ENCODE peak calls at places on chromosomes 13 and 19, in ten cellular contexts. One of them, this sample, is unnamed.

GRCh38 chr13:41457589-41458186 is 338 bp downstream of the RGCC start:
- DNase-seq in colonic mucosa: peak
- DNase-seq in B cell: peak
- DNase-seq in CD8-positive, alpha-beta T cell: no peak
- DNase-seq in uterus: no peak
- DNase-seq in neural progenitor cell: no peak
- DNase-seq in left lung: no peak
- DNase-seq in AG09309: no peak
- DNase-seq in HFFc6: no peak
- DNase-seq in MCF 10A: no peak
- DNase-seq in this sample: no peak

GRCh38 chr13:35994131-35994966 is 136.8 kb downstream of the DCLK1 start:
- DNase-seq in colonic mucosa: no peak
- DNase-seq in B cell: no peak
- DNase-seq in CD8-positive, alpha-beta T cell: no peak
- DNase-seq in uterus: peak
- DNase-seq in neural progenitor cell: no peak
- DNase-seq in left lung: no peak
- DNase-seq in AG09309: peak
- DNase-seq in HFFc6: peak
- DNase-seq in MCF 10A: peak
- DNase-seq in this sample: peak

GRCh38 chr13:100497394-100497793 is 91.2 kb downstream of the GGACT start:
- DNase-seq in colonic mucosa: no peak
- DNase-seq in B cell: no peak
- DNase-seq in CD8-positive, alpha-beta T cell: no peak
- DNase-seq in uterus: no peak
- DNase-seq in neural progenitor cell: no peak
- DNase-seq in left lung: no peak
- DNase-seq in AG09309: no peak
- DNase-seq in HFFc6: peak
- DNase-seq in MCF 10A: no peak
- DNase-seq in this sample: no peak

GRCh38 chr13:113794764-113795173 is 35.7 kb downstream of the TMEM255B start:
- DNase-seq in colonic mucosa: no peak
- DNase-seq in B cell: no peak
- DNase-seq in CD8-positive, alpha-beta T cell: no peak
- DNase-seq in uterus: no peak
- DNase-seq in neural progenitor cell: no peak
- DNase-seq in left lung: no peak
- DNase-seq in AG09309: no peak
- DNase-seq in HFFc6: no peak
- DNase-seq in MCF 10A: no peak
- DNase-seq in this sample: no peak

GRCh38 chr13:35963982-35964665 is 167.1 kb downstream of the DCLK1 start:
- DNase-seq in colonic mucosa: no peak
- DNase-seq in B cell: no peak
- DNase-seq in CD8-positive, alpha-beta T cell: no peak
- DNase-seq in uterus: no peak
- DNase-seq in neural progenitor cell: no peak
- DNase-seq in left lung: no peak
- DNase-seq in AG09309: no peak
- DNase-seq in HFFc6: no peak
- DNase-seq in MCF 10A: no peak
- DNase-seq in this sample: no peak

GRCh38 chr19:6536138-6536671 is 5.4 kb downstream of the TNFSF9 start:
- DNase-seq in colonic mucosa: peak
- DNase-seq in B cell: peak
- DNase-seq in CD8-positive, alpha-beta T cell: peak
- DNase-seq in uterus: peak
- DNase-seq in neural progenitor cell: peak
- DNase-seq in left lung: peak
- DNase-seq in AG09309: no peak
- DNase-seq in HFFc6: peak
- DNase-seq in MCF 10A: peak
- DNase-seq in this sample: no peak

GRCh38 chr13:30572859-30573275 is 44.9 kb upstream of the USPL1 start:
- DNase-seq in colonic mucosa: no peak
- DNase-seq in B cell: peak
- DNase-seq in CD8-positive, alpha-beta T cell: no peak
- DNase-seq in uterus: no peak
- DNase-seq in neural progenitor cell: no peak
- DNase-seq in left lung: no peak
- DNase-seq in AG09309: no peak
- DNase-seq in HFFc6: peak
- DNase-seq in MCF 10A: peak
- DNase-seq in this sample: no peak

GRCh38 chr19:18809149-18809978 is 18.3 kb upstream of the COMP start:
- DNase-seq in colonic mucosa: peak
- DNase-seq in B cell: no peak
- DNase-seq in CD8-positive, alpha-beta T cell: no peak
- DNase-seq in uterus: peak
- DNase-seq in neural progenitor cell: no peak
- DNase-seq in left lung: peak
- DNase-seq in AG09309: peak
- DNase-seq in HFFc6: peak
- DNase-seq in MCF 10A: peak
- DNase-seq in this sample: peak

GRCh38 chr13:39016087-39016486 is 21.8 kb downstream of the PROSER1 start:
- DNase-seq in colonic mucosa: no peak
- DNase-seq in B cell: no peak
- DNase-seq in CD8-positive, alpha-beta T cell: no peak
- DNase-seq in uterus: no peak
- DNase-seq in neural progenitor cell: no peak
- DNase-seq in left lung: no peak
- DNase-seq in AG09309: no peak
- DNase-seq in HFFc6: no peak
- DNase-seq in MCF 10A: no peak
- DNase-seq in this sample: no peak

GRCh38 chr13:104014803-104015645 is 948.8 kb upstream of the SLC10A2 start:
- DNase-seq in colonic mucosa: no peak
- DNase-seq in B cell: no peak
- DNase-seq in CD8-positive, alpha-beta T cell: no peak
- DNase-seq in uterus: no peak
- DNase-seq in neural progenitor cell: no peak
- DNase-seq in left lung: no peak
- DNase-seq in AG09309: no peak
- DNase-seq in HFFc6: no peak
- DNase-seq in MCF 10A: no peak
- DNase-seq in this sample: no peak

GRCh38 chr19:5296457-5297271 is 43.9 kb downstream of the PTPRS start:
- DNase-seq in colonic mucosa: no peak
- DNase-seq in B cell: no peak
- DNase-seq in CD8-positive, alpha-beta T cell: no peak
- DNase-seq in uterus: no peak
- DNase-seq in neural progenitor cell: no peak
- DNase-seq in left lung: no peak
- DNase-seq in AG09309: no peak
- DNase-seq in HFFc6: no peak
- DNase-seq in MCF 10A: no peak
- DNase-seq in this sample: no peak
- TF ChIP-seq CTCF in colonic mucosa: no peak
- TF ChIP-seq CTCF in B cell: no peak
- TF ChIP-seq CTCF in CD8-positive, alpha-beta T cell: no peak
- TF ChIP-seq CTCF in uterus: no peak
- TF ChIP-seq CTCF in neural progenitor cell: no peak
- TF ChIP-seq CTCF in left lung: no peak
- TF ChIP-seq CTCF in AG09309: no peak
- TF ChIP-seq CTCF in HFFc6: no peak
- TF ChIP-seq CTCF in MCF 10A: no peak
- TF ChIP-seq CTCF in this sample: no peak

GRCh38 chr19:44908836-44909201 is 3.2 kb downstream of the APOE start:
- DNase-seq in colonic mucosa: no peak
- DNase-seq in B cell: no peak
- DNase-seq in CD8-positive, alpha-beta T cell: no peak
- DNase-seq in uterus: no peak
- DNase-seq in neural progenitor cell: no peak
- DNase-seq in left lung: no peak
- DNase-seq in AG09309: no peak
- DNase-seq in HFFc6: no peak
- DNase-seq in MCF 10A: no peak
- DNase-seq in this sample: no peak
- TF ChIP-seq CTCF in colonic mucosa: no peak
- TF ChIP-seq CTCF in B cell: no peak
- TF ChIP-seq CTCF in CD8-positive, alpha-beta T cell: no peak
- TF ChIP-seq CTCF in uterus: no peak
- TF ChIP-seq CTCF in neural progenitor cell: no peak
- TF ChIP-seq CTCF in left lung: no peak
- TF ChIP-seq CTCF in AG09309: no peak
- TF ChIP-seq CTCF in HFFc6: no peak
- TF ChIP-seq CTCF in MCF 10A: no peak
- TF ChIP-seq CTCF in this sample: no peak

GRCh38 chr19:14409157-14410053 is 9.7 kb downstream of the DDX39A start:
- DNase-seq in colonic mucosa: no peak
- DNase-seq in B cell: peak
- DNase-seq in CD8-positive, alpha-beta T cell: no peak
- DNase-seq in uterus: no peak
- DNase-seq in neural progenitor cell: no peak
- DNase-seq in left lung: no peak
- DNase-seq in AG09309: no peak
- DNase-seq in HFFc6: no peak
- DNase-seq in MCF 10A: no peak
- DNase-seq in this sample: no peak
- TF ChIP-seq CTCF in colonic mucosa: no peak
- TF ChIP-seq CTCF in B cell: no peak
- TF ChIP-seq CTCF in CD8-positive, alpha-beta T cell: no peak
- TF ChIP-seq CTCF in uterus: no peak
- TF ChIP-seq CTCF in neural progenitor cell: no peak
- TF ChIP-seq CTCF in left lung: no peak
- TF ChIP-seq CTCF in AG09309: no peak
- TF ChIP-seq CTCF in HFFc6: no peak
- TF ChIP-seq CTCF in MCF 10A: no peak
- TF ChIP-seq CTCF in this sample: no peak

GRCh38 chr19:9498183-9498902 is at the start of gene ZNF560:
- DNase-seq in colonic mucosa: no peak
- DNase-seq in B cell: no peak
- DNase-seq in CD8-positive, alpha-beta T cell: no peak
- DNase-seq in uterus: no peak
- DNase-seq in neural progenitor cell: no peak
- DNase-seq in left lung: no peak
- DNase-seq in AG09309: no peak
- DNase-seq in HFFc6: no peak
- DNase-seq in MCF 10A: no peak
- DNase-seq in this sample: no peak
- TF ChIP-seq CTCF in colonic mucosa: no peak
- TF ChIP-seq CTCF in B cell: no peak
- TF ChIP-seq CTCF in CD8-positive, alpha-beta T cell: no peak
- TF ChIP-seq CTCF in uterus: no peak
- TF ChIP-seq CTCF in neural progenitor cell: peak
- TF ChIP-seq CTCF in left lung: no peak
- TF ChIP-seq CTCF in AG09309: peak
- TF ChIP-seq CTCF in HFFc6: peak
- TF ChIP-seq CTCF in MCF 10A: peak
- TF ChIP-seq CTCF in this sample: no peak

GRCh38 chr19:16041571-16042386 is 34.5 kb upstream of the TPM4 start:
- DNase-seq in colonic mucosa: peak
- DNase-seq in B cell: peak
- DNase-seq in CD8-positive, alpha-beta T cell: peak
- DNase-seq in uterus: peak
- DNase-seq in neural progenitor cell: peak
- DNase-seq in left lung: peak
- DNase-seq in AG09309: peak
- DNase-seq in HFFc6: peak
- DNase-seq in MCF 10A: peak
- DNase-seq in this sample: peak
- TF ChIP-seq CTCF in colonic mucosa: peak
- TF ChIP-seq CTCF in B cell: peak
- TF ChIP-seq CTCF in CD8-positive, alpha-beta T cell: peak
- TF ChIP-seq CTCF in uterus: peak
- TF ChIP-seq CTCF in neural progenitor cell: peak
- TF ChIP-seq CTCF in left lung: peak
- TF ChIP-seq CTCF in AG09309: peak
- TF ChIP-seq CTCF in HFFc6: peak
- TF ChIP-seq CTCF in MCF 10A: peak
- TF ChIP-seq CTCF in this sample: peak

GRCh38 chr13:51033431-51034185 is 77.5 kb downstream of the C13orf42 start:
- DNase-seq in colonic mucosa: no peak
- DNase-seq in B cell: no peak
- DNase-seq in CD8-positive, alpha-beta T cell: no peak
- DNase-seq in uterus: no peak
- DNase-seq in neural progenitor cell: no peak
- DNase-seq in left lung: no peak
- DNase-seq in AG09309: no peak
- DNase-seq in HFFc6: no peak
- DNase-seq in MCF 10A: no peak
- DNase-seq in this sample: no peak
- TF ChIP-seq CTCF in colonic mucosa: no peak
- TF ChIP-seq CTCF in B cell: no peak
- TF ChIP-seq CTCF in CD8-positive, alpha-beta T cell: no peak
- TF ChIP-seq CTCF in uterus: no peak
- TF ChIP-seq CTCF in neural progenitor cell: no peak
- TF ChIP-seq CTCF in left lung: no peak
- TF ChIP-seq CTCF in AG09309: no peak
- TF ChIP-seq CTCF in HFFc6: no peak
- TF ChIP-seq CTCF in MCF 10A: no peak
- TF ChIP-seq CTCF in this sample: no peak